ENCODE peak calls at places on chromosome 11, in ten cellular contexts. U, A, H, Z, P, R, G, S, X and L are unnamed samples.

GRCh38 chr11:63491614-63492372 is 826 bp upstream of the PLAAT5 start:
- DNase-seq in H (peak; percentile 98), G (no peak), U (peak; percentile 24), R (no peak), P (no peak), Z (no peak), X (no peak), S (no peak), A (no peak), L (no peak)

GRCh38 chr11:118961591-118961990 is 5.5 kb downstream of the UPK2 start:
- DNase-seq in H (no peak), G (no peak), U (no peak), X (no peak), S (no peak), A (no peak), P (no peak), Z (no peak), R (no peak), L (no peak)

GRCh38 chr11:92226331-92227232 is 2.0 kb downstream of the FAT3 start:
- DNase-seq in P (no peak), A (peak; percentile 81), X (no peak), Z (no peak), R (no peak), S (peak; percentile 43), G (peak; percentile 33), U (no peak), H (peak; percentile 2), L (peak; percentile 73)

GRCh38 chr11:102810943-102811528 is 13.1 kb upstream of the MMP1 start:
- DNase-seq in R (no peak), A (no peak), G (peak; percentile 14), S (no peak), H (no peak), Z (no peak), P (peak; percentile 36), X (no peak), U (peak; percentile 13), L (no peak)

GRCh38 chr11:118786657-118787056 is 4.3 kb downstream of the DDX6 start:
- DNase-seq in H (no peak), U (no peak), Z (no peak), P (no peak), R (no peak), A (no peak), G (no peak), S (no peak), X (no peak), L (no peak)

GRCh38 chr11:40885257-40885947 is 574.0 kb downstream of the LRRC4C start:
- DNase-seq in H (no peak), S (no peak), R (no peak), P (no peak), A (no peak), U (no peak), Z (no peak), X (no peak), G (no peak), L (no peak)

GRCh38 chr11:134599180-134599810 is 187.3 kb upstream of the B3GAT1 start:
- DNase-seq in S (no peak), P (no peak), G (no peak), U (no peak), R (no peak), H (no peak), X (no peak), Z (no peak), A (no peak), L (no peak)

GRCh38 chr11:252666-253065 is 15.9 kb downstream of the PSMD13 start:
- DNase-seq in G (no peak), R (no peak), U (no peak), P (no peak), Z (no peak), A (no peak), S (no peak), H (no peak), X (no peak), L (no peak)

GRCh38 chr11:67022961-67023956 is at the start of gene SYT12:
- DNase-seq in P (no peak), U (no peak), X (no peak), S (peak; percentile 28), R (no peak), Z (no peak), G (no peak), A (peak; percentile 77), H (peak; percentile 8), L (no peak)